ENCODE peak calls at places on chromosomes 2 and 18, in eight cellular contexts. W, D, O, X, Z, F, B and J are unnamed samples. For H3K4me1 and H3K9me3, the result is how much of the 10 kb centered on the place peaks cover.

GRCh38 chr2:102488063-102488462 is 15.0 kb downstream of the SLC9A4 start:
- DNase-seq in W (peak), D (no peak), O (peak), X (no peak), Z (no peak), F (no peak), B (no peak), J (no peak)

GRCh38 chr2:136647039-136647438 is 118.3 kb upstream of the THSD7B start:
- DNase-seq in W (no peak), D (no peak), O (no peak), X (no peak), Z (no peak), F (no peak), B (no peak), J (no peak)

GRCh38 chr2:237293966-237294365 is 120.0 kb downstream of the COL6A3 start:
- DNase-seq in W (no peak), D (no peak), O (no peak), X (no peak), Z (no peak), F (no peak), B (no peak), J (no peak)

GRCh38 chr2:26724004-26724750 is 31.7 kb downstream of the KCNK3 start:
- DNase-seq in W (peak), D (no peak), O (peak), X (peak), Z (peak), F (peak), B (peak), J (no peak)

GRCh38 chr18:48803518-48803917 is 147.2 kb downstream of the SMAD7 start:
- DNase-seq in W (peak), D (peak), O (no peak), X (peak), Z (no peak), F (peak), B (no peak), J (no peak)

GRCh38 chr2:172864182-172864581 is 128.5 kb downstream of the RAPGEF4 start:
- DNase-seq in W (peak), D (no peak), O (peak), X (peak), Z (no peak), F (peak), B (peak), J (peak)

GRCh38 chr18:47936975-47937374 is 6.5 kb upstream of the SMAD2 start:
- DNase-seq in W (no peak), D (no peak), O (no peak), X (no peak), Z (no peak), F (no peak), B (no peak), J (no peak)

GRCh38 chr18:3037423-3037915 is 24.5 kb upstream of the LPIN2 start:
- DNase-seq in W (peak), D (no peak), O (peak), X (peak), Z (peak), F (no peak), B (peak), J (no peak)

GRCh38 chr2:168096158-168096557 is 151.2 kb downstream of the STK39 start:
- DNase-seq in W (no peak), D (no peak), O (no peak), X (no peak), Z (no peak), F (no peak), B (no peak), J (no peak)

GRCh38 chr18:58027341-58027740 is 16.7 kb upstream of the NEDD4L start:
- DNase-seq in W (no peak), D (no peak), O (no peak), X (no peak), Z (no peak), F (no peak), B (no peak), J (no peak)

GRCh38 chr2:18800240-18800971 is 211.0 kb upstream of the NT5C1B start:
- DNase-seq in W (peak), D (no peak), O (no peak), X (no peak), Z (no peak), F (no peak), B (no peak), J (no peak)

GRCh38 chr2:9179572-9180201 is 26.9 kb upstream of the ASAP2 start:
- DNase-seq in W (peak), D (no peak), O (peak), X (peak), Z (peak), F (peak), B (peak), J (no peak)

GRCh38 chr2:98914713-98915580 is 21.1 kb downstream of the CRACDL start:
- DNase-seq in W (peak), D (no peak), O (no peak), X (no peak), Z (no peak), F (no peak), B (no peak), J (no peak)

GRCh38 chr2:185787530-185788145 is 49.0 kb downstream of the FSIP2 start:
- DNase-seq in W (no peak), D (no peak), O (no peak), X (no peak), Z (no peak), F (no peak), B (no peak), J (no peak)

GRCh38 chr2:232341739-232342126 is 36.8 kb upstream of the ALPP start:
- DNase-seq in W (no peak), D (no peak), O (no peak), X (no peak), Z (no peak), F (no peak), B (no peak), J (no peak)

GRCh38 chr2:16717477-16717876 is 51.8 kb upstream of the CYRIA start:
- DNase-seq in W (no peak), D (no peak), O (no peak), X (no peak), Z (no peak), F (peak), B (no peak), J (no peak)

GRCh38 chr2:219643084-219643473 is 15.6 kb downstream of the SLC4A3 start:
- DNase-seq in W (no peak), D (no peak), O (no peak), X (no peak), Z (no peak), F (peak), B (no peak), J (no peak)

GRCh38 chr2:237427807-237428506 is 14.0 kb upstream of the COL6A3 start:
- DNase-seq in W (no peak), D (peak), O (no peak), X (no peak), Z (no peak), F (no peak), B (no peak), J (no peak)

GRCh38 chr2:24209389-24210105 is 34.7 kb downstream of the FAM228A start:
- DNase-seq in W (no peak), D (no peak), O (no peak), X (no peak), Z (no peak), F (no peak), B (no peak), J (no peak)

GRCh38 chr2:7379799-7380198 is 462.6 kb downstream of the RNF144A start:
- DNase-seq in W (peak), D (no peak), O (no peak), X (no peak), Z (no peak), F (no peak), B (no peak), J (no peak)

GRCh38 chr2:110173523-110173922 is 31.3 kb downstream of the NPHP1 start:
- DNase-seq in W (no peak), D (no peak), O (peak), X (no peak), Z (no peak), F (no peak), B (no peak), J (no peak)

GRCh38 chr2:216665240-216665639 is 30.1 kb downstream of the IGFBP5 start:
- DNase-seq in W (peak), D (no peak), O (peak), X (no peak), Z (no peak), F (peak), B (no peak), J (no peak)

GRCh38 chr2:95344208-95344570 is 47.0 kb downstream of the KCNIP3 start:
- DNase-seq in W (no peak), D (no peak), O (no peak), X (no peak), Z (no peak), F (no peak), B (no peak), J (no peak)

GRCh38 chr2:77156599-77156998 is 365.6 kb downstream of the LRRTM4 start:
- DNase-seq in W (no peak), D (no peak), O (no peak), X (no peak), Z (no peak), F (no peak), B (no peak), J (no peak)

GRCh38 chr18:59700535-59700967 is 3.3 kb upstream of the CCBE1 start:
- DNase-seq in W (peak), D (no peak), O (no peak), X (no peak), Z (no peak), F (no peak), B (no peak), J (no peak)

GRCh38 chr2:63055510-63056308 is 5.1 kb downstream of the OTX1 start:
- DNase-seq in W (no peak), D (no peak), O (no peak), X (no peak), Z (no peak), F (peak), B (no peak), J (no peak)

GRCh38 chr2:219418155-219418569 is at the start of gene DES:
- DNase-seq in W (no peak), D (no peak), O (no peak), X (no peak), Z (no peak), F (peak), B (no peak), J (no peak)

GRCh38 chr2:138780451-138780880 is 276 bp upstream of the NXPH2 start:
- DNase-seq in W (no peak), D (no peak), O (no peak), X (no peak), Z (no peak), F (no peak), B (no peak), J (no peak)
- H3K4me3 ChIP-seq in W (peak), D (no peak), O (no peak), X (peak), Z (peak), F (peak), B (no peak), J (no peak)

DNA sequence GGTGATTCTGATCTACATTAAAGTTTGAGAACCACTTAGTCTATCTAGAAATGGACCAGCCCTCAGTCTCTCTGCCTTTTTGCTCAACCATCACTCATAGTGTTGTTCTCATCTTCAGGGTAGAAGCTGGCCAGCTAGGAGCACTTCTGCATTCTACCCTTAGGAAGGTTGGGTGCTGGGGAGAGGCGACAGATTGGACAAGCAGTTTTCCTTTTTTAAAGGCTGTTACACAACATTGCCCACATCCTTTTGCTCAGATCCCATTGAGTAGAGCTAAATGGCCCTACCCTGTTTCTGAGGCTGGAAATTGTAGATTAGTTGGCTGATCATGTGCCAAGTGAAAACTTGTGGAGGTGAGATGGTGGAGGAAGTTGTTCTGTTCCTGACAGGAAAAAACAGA is 35.6 kb downstream of the OSBPL6 start:
- DNase-seq in W (no peak), D (no peak), O (no peak), X (no peak), Z (no peak), F (no peak), B (no peak), J (no peak)
- H3K4me1 ChIP-seq in W (under half), D (under half), O (under half), X (under half), Z (under half), F (under half), B (under half), J (under half)

GRCh38 chr2:153622285-153622684 is 143.7 kb upstream of the RPRM start:
- DNase-seq in W (no peak), D (no peak), O (no peak), X (no peak), Z (no peak), F (no peak), B (no peak), J (peak)
- H3K9me3 ChIP-seq in W (under half), D (under half), O (under half), X (under half), Z (under half), F (under half), B (under half), J (under half)

GRCh38 chr18:79071037-79071960 is 2.1 kb downstream of the ATP9B start:
- DNase-seq in W (no peak), D (no peak), O (no peak), X (no peak), Z (no peak), F (no peak), B (no peak), J (no peak)

GRCh38 chr18:79069792-79070151 is 578 bp downstream of the ATP9B start:
- DNase-seq in W (no peak), D (no peak), O (no peak), X (no peak), Z (no peak), F (no peak), B (no peak), J (no peak)

GRCh38 chr18:79068946-79069791 is at the start of gene ATP9B:
- DNase-seq in W (peak), D (peak), O (peak), X (peak), Z (peak), F (peak), B (peak), J (peak)

GRCh38 chr18:79068299-79068945 is 772 bp upstream of the ATP9B start:
- DNase-seq in W (no peak), D (no peak), O (no peak), X (no peak), Z (no peak), F (no peak), B (no peak), J (no peak)

GRCh38 chr18:79070486-79070885 is 1.3 kb downstream of the ATP9B start:
- DNase-seq in W (no peak), D (no peak), O (no peak), X (no peak), Z (no peak), F (no peak), B (no peak), J (no peak)
- H3K4me3 ChIP-seq in W (peak), D (peak), O (peak), X (peak), Z (peak), F (peak), B (peak), J (peak)

GRCh38 chr18:55420665-55420964 is 167.4 kb downstream of the TCF4 start:
- DNase-seq in W (no peak), D (no peak), O (no peak), X (no peak), Z (no peak), F (no peak), B (no peak), J (no peak)
- H3K4me1 ChIP-seq in W (under half), D (under half), O (under half), X (under half), Z (under half), F (under half), B (under half), J (under half)